ENCODE peak calls at places on chromosomes 12 and 14, in five cellular contexts. One of them, this sample, is unnamed. For H3K4me1, the result is how much of the 10 kb centered on the place peaks cover.

GRCh38 chr12:46982629-46983392 is 96.6 kb upstream of the PCED1B start:
- DNase-seq in HCT116: no peak
- DNase-seq in left ventricle myocardium inferior: no peak
- DNase-seq in heart right ventricle: no peak
- DNase-seq in psoas muscle: no peak
- DNase-seq in this sample: no peak

GRCh38 chr14:61076531-61076930 is 95.5 kb downstream of the SLC38A6 start:
- DNase-seq in heart right ventricle: no peak
- DNase-seq in left ventricle myocardium inferior: no peak
- DNase-seq in HCT116: no peak
- DNase-seq in psoas muscle: no peak
- DNase-seq in this sample: no peak

GRCh38 chr14:24086193-24086955 is 7.7 kb upstream of the PCK2 start:
- DNase-seq in HCT116: no peak
- DNase-seq in heart right ventricle: no peak
- DNase-seq in psoas muscle: no peak
- DNase-seq in left ventricle myocardium inferior: no peak
- DNase-seq in this sample: no peak

GRCh38 chr14:77181603-77182437 is at the start of gene TMEM63C:
- DNase-seq in psoas muscle: no peak
- DNase-seq in heart right ventricle: no peak
- DNase-seq in left ventricle myocardium inferior: no peak
- DNase-seq in HCT116: peak
- DNase-seq in this sample: no peak

GRCh38 chr12:118645219-118645618 is 268.9 kb downstream of the SUDS3 start:
- DNase-seq in HCT116: no peak
- DNase-seq in heart right ventricle: no peak
- DNase-seq in left ventricle myocardium inferior: peak
- DNase-seq in psoas muscle: no peak
- DNase-seq in this sample: no peak

GRCh38 chr12:69442894-69443293 is 27.3 kb upstream of the FRS2 start:
- DNase-seq in left ventricle myocardium inferior: no peak
- DNase-seq in heart right ventricle: no peak
- DNase-seq in psoas muscle: no peak
- DNase-seq in HCT116: no peak
- DNase-seq in this sample: no peak

GRCh38 chr14:65251213-65251612 is 148.9 kb upstream of the MAX start:
- DNase-seq in heart right ventricle: no peak
- DNase-seq in psoas muscle: no peak
- DNase-seq in left ventricle myocardium inferior: no peak
- DNase-seq in HCT116: no peak
- DNase-seq in this sample: peak

GRCh38 chr12:8722286-8722685 is 24.5 kb downstream of the RIMKLB start:
- DNase-seq in HCT116: no peak
- DNase-seq in left ventricle myocardium inferior: no peak
- DNase-seq in heart right ventricle: no peak
- DNase-seq in psoas muscle: no peak
- DNase-seq in this sample: no peak

GRCh38 chr12:118840399-118840798 is 140.9 kb upstream of the SRRM4 start:
- DNase-seq in left ventricle myocardium inferior: no peak
- DNase-seq in heart right ventricle: no peak
- DNase-seq in psoas muscle: no peak
- DNase-seq in HCT116: no peak
- DNase-seq in this sample: no peak

GRCh38 chr14:100307215-100308111 is 1.2 kb upstream of the SLC25A29 start:
- DNase-seq in heart right ventricle: peak
- DNase-seq in left ventricle myocardium inferior: no peak
- DNase-seq in HCT116: no peak
- DNase-seq in psoas muscle: no peak
- DNase-seq in this sample: no peak

GRCh38 chr12:93760275-93760875 is 83.2 kb downstream of the CRADD start:
- DNase-seq in psoas muscle: no peak
- DNase-seq in HCT116: no peak
- DNase-seq in heart right ventricle: no peak
- DNase-seq in left ventricle myocardium inferior: no peak
- DNase-seq in this sample: no peak

GRCh38 chr12:130049666-130050065 is 112.6 kb upstream of the FZD10 start:
- DNase-seq in HCT116: no peak
- DNase-seq in psoas muscle: no peak
- DNase-seq in heart right ventricle: no peak
- DNase-seq in left ventricle myocardium inferior: no peak
- DNase-seq in this sample: no peak

GRCh38 chr14:97368900-97369564 is 571.9 kb downstream of the VRK1 start:
- DNase-seq in psoas muscle: no peak
- DNase-seq in left ventricle myocardium inferior: no peak
- DNase-seq in heart right ventricle: no peak
- DNase-seq in HCT116: no peak
- DNase-seq in this sample: no peak

GRCh38 chr14:22557846-22558220 is 31.2 kb downstream of the DAD1 start:
- DNase-seq in left ventricle myocardium inferior: no peak
- DNase-seq in heart right ventricle: no peak
- DNase-seq in HCT116: no peak
- DNase-seq in psoas muscle: no peak
- DNase-seq in this sample: no peak

GRCh38 chr12:132471011-132471857 is 18.7 kb upstream of the FBRSL1 start:
- DNase-seq in heart right ventricle: no peak
- DNase-seq in HCT116: no peak
- DNase-seq in psoas muscle: peak
- DNase-seq in left ventricle myocardium inferior: no peak
- DNase-seq in this sample: no peak

GRCh38 chr14:38079268-38079667 is 128.4 kb upstream of the SSTR1 start:
- DNase-seq in left ventricle myocardium inferior: no peak
- DNase-seq in psoas muscle: no peak
- DNase-seq in HCT116: no peak
- DNase-seq in heart right ventricle: no peak
- DNase-seq in this sample: no peak

GRCh38 chr14:83909507-83909906 is 1620.4 kb upstream of the FLRT2 start:
- DNase-seq in left ventricle myocardium inferior: no peak
- DNase-seq in heart right ventricle: no peak
- DNase-seq in HCT116: no peak
- DNase-seq in psoas muscle: no peak
- DNase-seq in this sample: no peak

GRCh38 chr14:97458302-97459137 is 661.3 kb downstream of the VRK1 start:
- DNase-seq in HCT116: no peak
- DNase-seq in heart right ventricle: peak
- DNase-seq in left ventricle myocardium inferior: no peak
- DNase-seq in psoas muscle: peak
- DNase-seq in this sample: no peak

GRCh38 chr12:95976416-95976832 is 19.7 kb downstream of the HAL start:
- DNase-seq in HCT116: no peak
- DNase-seq in left ventricle myocardium inferior: no peak
- DNase-seq in psoas muscle: no peak
- DNase-seq in heart right ventricle: no peak
- DNase-seq in this sample: no peak

GRCh38 chr12:122834921-122835692 is at the start of gene HIP1R:
- DNase-seq in psoas muscle: no peak
- DNase-seq in left ventricle myocardium inferior: no peak
- DNase-seq in heart right ventricle: peak
- DNase-seq in HCT116: peak
- DNase-seq in this sample: no peak

GRCh38 chr14:101248840-101249675 is 312.2 kb upstream of the DIO3 start:
- DNase-seq in heart right ventricle: no peak
- DNase-seq in psoas muscle: peak
- DNase-seq in HCT116: no peak
- DNase-seq in left ventricle myocardium inferior: no peak
- DNase-seq in this sample: peak

GRCh38 chr14:22291406-22291805 is 297.6 kb downstream of the DAD1 start:
- DNase-seq in left ventricle myocardium inferior: no peak
- DNase-seq in HCT116: no peak
- DNase-seq in psoas muscle: no peak
- DNase-seq in heart right ventricle: no peak
- DNase-seq in this sample: no peak

GRCh38 chr12:63843613-63844390 is 698 bp upstream of the SRGAP1 start:
- DNase-seq in heart right ventricle: peak
- DNase-seq in HCT116: peak
- DNase-seq in left ventricle myocardium inferior: peak
- DNase-seq in psoas muscle: peak
- DNase-seq in this sample: peak
- TF ChIP-seq CTCF in heart right ventricle: peak
- TF ChIP-seq CTCF in HCT116: peak
- TF ChIP-seq CTCF in left ventricle myocardium inferior: peak
- TF ChIP-seq CTCF in psoas muscle: peak
- TF ChIP-seq CTCF in this sample: peak

DNA sequence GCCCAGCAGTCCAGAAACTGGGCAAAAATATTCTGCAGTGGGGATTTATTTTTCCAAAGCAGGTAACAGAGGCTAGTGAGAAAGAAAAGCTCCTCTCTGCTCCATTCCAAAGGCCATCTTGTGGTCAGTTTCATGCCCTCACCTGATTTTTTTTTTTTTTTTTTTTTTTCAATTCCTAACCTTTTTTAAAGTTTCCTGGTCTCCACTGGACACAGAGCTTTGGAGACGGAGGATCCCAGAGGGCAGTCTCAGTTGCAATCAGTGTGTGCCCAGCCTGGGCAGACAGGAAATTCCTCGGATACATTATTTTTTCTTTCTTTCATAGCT is 178.7 kb upstream of the BCL2L14 start:
- DNase-seq in heart right ventricle: no peak
- DNase-seq in HCT116: no peak
- DNase-seq in left ventricle myocardium inferior: no peak
- DNase-seq in psoas muscle: no peak
- DNase-seq in this sample: no peak
- H3K4me1 ChIP-seq in heart right ventricle: under half
- H3K4me1 ChIP-seq in HCT116: under half
- H3K4me1 ChIP-seq in left ventricle myocardium inferior: under half
- H3K4me1 ChIP-seq in psoas muscle: under half
- H3K4me1 ChIP-seq in this sample: under half

DNA sequence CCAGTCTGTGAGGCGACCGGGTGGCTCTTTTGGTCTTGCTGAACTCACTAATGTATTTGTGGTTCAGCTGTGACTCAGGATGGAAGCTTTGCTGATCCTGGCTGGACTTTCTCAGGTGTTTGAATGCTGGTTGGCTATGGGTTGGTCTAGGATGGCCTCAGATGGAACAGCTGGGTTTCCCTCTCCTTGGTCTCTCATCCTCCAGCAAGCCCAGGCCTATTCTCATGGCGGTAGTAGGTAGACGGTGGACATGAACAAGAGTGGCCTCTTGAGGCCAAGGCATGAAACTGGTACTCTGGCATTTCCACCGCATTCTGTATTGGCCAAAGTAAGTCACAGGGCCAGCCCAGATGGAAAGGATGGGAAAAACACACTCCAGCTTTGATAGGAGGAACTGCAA is 11.8 kb upstream of the POLR3B start:
- DNase-seq in heart right ventricle: no peak
- DNase-seq in HCT116: peak
- DNase-seq in left ventricle myocardium inferior: no peak
- DNase-seq in psoas muscle: no peak
- DNase-seq in this sample: no peak
- TF ChIP-seq CTCF in heart right ventricle: peak
- TF ChIP-seq CTCF in HCT116: peak
- TF ChIP-seq CTCF in left ventricle myocardium inferior: peak
- TF ChIP-seq CTCF in psoas muscle: peak
- TF ChIP-seq CTCF in this sample: peak

GRCh38 chr12:33670284-33670683 is 230.7 kb upstream of the SYT10 start:
- DNase-seq in psoas muscle: no peak
- DNase-seq in heart right ventricle: no peak
- DNase-seq in HCT116: no peak
- DNase-seq in left ventricle myocardium inferior: no peak
- DNase-seq in this sample: no peak

GRCh38 chr12:33676866-33677265 is 237.2 kb upstream of the SYT10 start:
- DNase-seq in left ventricle myocardium inferior: no peak
- DNase-seq in HCT116: no peak
- DNase-seq in heart right ventricle: no peak
- DNase-seq in psoas muscle: no peak
- DNase-seq in this sample: no peak

GRCh38 chr12:33669349-33669748 is 229.7 kb upstream of the SYT10 start:
- DNase-seq in left ventricle myocardium inferior: no peak
- DNase-seq in heart right ventricle: no peak
- DNase-seq in HCT116: no peak
- DNase-seq in psoas muscle: no peak
- DNase-seq in this sample: no peak

GRCh38 chr12:33672879-33673577 is 233.4 kb upstream of the SYT10 start:
- DNase-seq in left ventricle myocardium inferior: no peak
- DNase-seq in HCT116: no peak
- DNase-seq in psoas muscle: no peak
- DNase-seq in heart right ventricle: no peak
- DNase-seq in this sample: no peak

GRCh38 chr12:33671676-33672075 is 232.1 kb upstream of the SYT10 start:
- DNase-seq in heart right ventricle: no peak
- DNase-seq in HCT116: no peak
- DNase-seq in psoas muscle: no peak
- DNase-seq in left ventricle myocardium inferior: no peak
- DNase-seq in this sample: no peak
- H3K4me1 ChIP-seq in heart right ventricle: under half
- H3K4me1 ChIP-seq in HCT116: under half
- H3K4me1 ChIP-seq in psoas muscle: under half
- H3K4me1 ChIP-seq in left ventricle myocardium inferior: under half
- H3K4me1 ChIP-seq in this sample: under half

DNA sequence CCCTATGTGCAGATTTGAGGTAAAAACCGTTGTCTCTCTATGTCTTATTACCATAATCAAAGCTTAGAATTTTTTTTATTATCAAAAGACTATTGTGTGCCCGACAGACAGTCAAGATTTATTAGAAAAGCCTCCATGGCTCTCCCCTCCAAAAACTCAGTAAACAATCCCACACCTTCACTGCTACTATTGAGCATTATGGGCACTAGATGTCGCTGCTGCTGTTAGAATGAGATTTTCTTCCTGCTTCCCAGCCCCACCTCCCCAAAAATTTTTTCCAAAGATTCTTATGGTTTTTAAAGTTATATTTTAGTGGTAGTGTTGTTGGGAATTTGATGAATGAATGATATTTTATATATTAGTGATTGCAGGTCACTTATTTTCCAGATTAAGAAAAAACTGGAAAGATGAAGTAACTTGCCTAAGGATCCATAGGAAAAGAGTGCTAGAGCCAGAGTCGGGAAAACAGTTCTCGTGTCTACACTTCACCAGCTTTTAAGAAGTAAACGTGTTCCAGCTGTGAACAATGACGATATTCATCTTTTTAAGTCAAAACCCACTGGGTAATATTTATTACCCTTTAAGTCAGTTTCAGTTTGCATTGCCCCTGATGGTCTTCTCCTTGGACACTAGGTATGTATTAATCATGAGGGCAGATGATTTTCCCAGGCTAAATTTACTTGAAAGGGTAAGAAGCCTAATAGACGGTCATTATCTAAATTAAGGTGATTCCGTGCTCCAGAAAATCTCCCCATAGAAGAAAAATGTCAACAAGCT is 12.2 kb upstream of the FOXG1 start:
- DNase-seq in psoas muscle: no peak
- DNase-seq in left ventricle myocardium inferior: no peak
- DNase-seq in HCT116: no peak
- DNase-seq in heart right ventricle: no peak
- DNase-seq in this sample: no peak
- TF ChIP-seq CTCF in psoas muscle: peak
- TF ChIP-seq CTCF in left ventricle myocardium inferior: peak
- TF ChIP-seq CTCF in HCT116: peak
- TF ChIP-seq CTCF in heart right ventricle: peak
- TF ChIP-seq CTCF in this sample: peak

This sample was measured in tibial artery.